ENCODE peak calls at places on chromosomes 11 and 22, in eight cellular contexts. V is choroid plexus epithelial cell; E is activated CD4-positive, alpha-beta T cell treated with anti-CD3 and anti-CD28 coated beads, Interleukin-2, amount 50 U/mL, for 24 hours; G is progenitor cell of endocrine pancreas; J is cardiac muscle cell; K is brain pericyte; U is fibroblast of mammary gland; S is stimulated activated naive CD8-positive, alpha-beta T cell treated with anti-CD3 and anti-CD28 coated beads, Interleukin-15, amount 100 ng/mL, for 72 hours. M is an unnamed sample.

GRCh38 chr11:130124096-130124495 is 35.5 kb upstream of the ST14 start:
- DNase-seq in S (no peak), U (peak; percentile 94), J (peak; percentile 88), V (peak; percentile 95), K (no peak), G (no peak), E (no peak), M (peak; percentile 94)

GRCh38 chr22:45225732-45226560 is 14.7 kb downstream of the KIAA0930 start:
- DNase-seq in K (no peak), V (peak; percentile 48), J (no peak), S (no peak), U (peak; percentile 65), E (no peak), G (no peak), M (peak; percentile 93)

GRCh38 chr11:7252683-7253213 is 1.0 kb downstream of the SYT9 start:
- DNase-seq in S (no peak), U (no peak), E (no peak), J (peak; percentile 13), V (no peak), G (peak; percentile 11), K (no peak), M (no peak)

GRCh38 chr11:110070176-110070575 is 23.0 kb upstream of the ZC3H12C start:
- DNase-seq in E (no peak), V (no peak), K (no peak), J (no peak), S (no peak), G (no peak), U (no peak), M (no peak)

GRCh38 chr11:128905345-128906184 is 14.4 kb downstream of the KCNJ5 start:
- DNase-seq in J (peak; percentile 70), U (peak; percentile 39), G (peak; percentile 25), V (peak; percentile 28), E (no peak), K (no peak), S (peak; percentile 46), M (no peak)

GRCh38 chr22:45884201-45885067 is 92.5 kb downstream of the WNT7B start:
- DNase-seq in U (no peak), J (no peak), G (no peak), K (no peak), S (no peak), V (no peak), E (no peak), M (no peak)

GRCh38 chr11:66725646-66726045 is 3.4 kb downstream of the SPTBN2 start:
- DNase-seq in J (peak; percentile 44), G (no peak), E (no peak), V (peak; percentile 21), S (no peak), U (no peak), K (no peak), M (no peak)

GRCh38 chr11:20066783-20067156 is 93.5 kb downstream of the DBX1 start:
- DNase-seq in U (no peak), V (no peak), S (no peak), J (no peak), E (no peak), G (no peak), K (no peak), M (no peak)

GRCh38 chr22:42932197-42932519 is 75.1 kb upstream of the ARFGAP3 start:
- DNase-seq in E (no peak), U (no peak), S (no peak), G (no peak), K (no peak), V (no peak), J (no peak), M (no peak)

GRCh38 chr11:115606223-115607220 is 102.3 kb upstream of the CADM1 start:
- DNase-seq in E (no peak), G (no peak), V (peak; percentile 10), K (no peak), J (peak; percentile 91), S (no peak), U (no peak), M (peak; percentile 36)

GRCh38 chr11:2665747-2666710 is 33.8 kb downstream of the KCNQ1OT1 start:
- DNase-seq in S (no peak), E (no peak), G (peak; percentile 5), U (peak; percentile 29), J (peak; percentile 39), K (no peak), V (no peak), M (no peak)

GRCh38 chr11:70251583-70252285 is 18.8 kb upstream of the PPFIA1 start:
- DNase-seq in V (no peak), U (no peak), J (no peak), G (no peak), E (no peak), K (no peak), S (no peak), M (no peak)

GRCh38 chr22:46762238-46763050 is at the start of gene TBC1D22A:
- DNase-seq in G (peak; percentile 84), V (peak; percentile 96), U (peak; percentile 91), K (peak; percentile 77), E (peak; percentile 92), S (peak; percentile 87), J (peak; percentile 97), M (peak; percentile 92)

GRCh38 chr11:75240381-75241035 is at the start of gene TPBGL:
- DNase-seq in G (no peak), K (no peak), J (no peak), S (no peak), U (no peak), V (peak; percentile 21), E (no peak), M (no peak)

GRCh38 chr11:60801194-60801593 is 16.1 kb downstream of the MS4A10 start:
- DNase-seq in E (no peak), V (no peak), U (no peak), K (no peak), G (no peak), J (no peak), S (no peak), M (no peak)

M was measured in AG10803.